ENCODE peak calls at places on chromosomes 3 and 15, in six cellular contexts. M is glutamatergic neuron, F is neural progenitor cell, C is pons, I is substantia nigra, E is SW480. J is an unnamed sample.

GRCh38 chr15:36080759-36081158 is 498.7 kb upstream of the CDIN1 start:
- DNase-seq in C (no peak), M (no peak), E (no peak), F (no peak), I (no peak), J (no peak)

GRCh38 chr15:48993411-48993810 is 29.7 kb upstream of the SHC4 start:
- DNase-seq in F (no peak), C (no peak), M (no peak), E (no peak), I (no peak), J (no peak)

GRCh38 chr3:48077835-48078234 is 61.6 kb upstream of the MAP4 start:
- DNase-seq in C (no peak), E (no peak), I (no peak), M (no peak), F (no peak), J (no peak)

GRCh38 chr15:89428246-89428645 is 68.1 kb downstream of the RHCG start:
- DNase-seq in C (no peak), I (no peak), M (no peak), F (no peak), E (no peak), J (no peak)

GRCh38 chr3:104832530-104832929 is 534.2 kb upstream of the ALCAM start:
- DNase-seq in F (no peak), M (no peak), E (no peak), I (no peak), C (no peak), J (no peak)

GRCh38 chr3:193775421-193776077 is 182.5 kb downstream of the OPA1 start:
- DNase-seq in E (no peak), F (peak; percentile 67), I (no peak), C (no peak), M (no peak), J (peak; percentile 46)

GRCh38 chr15:99963096-99963825 is 230.0 kb upstream of the LYSMD4 start:
- DNase-seq in I (no peak), M (no peak), E (no peak), C (no peak), F (no peak), J (no peak)

GRCh38 chr3:64187065-64187959 is 38.0 kb downstream of the PRICKLE2 start:
- DNase-seq in E (peak; percentile 82), C (peak; percentile 69), F (no peak), I (no peak), M (no peak), J (no peak)

GRCh38 chr3:158679547-158680000 is 7.1 kb upstream of the LXN start:
- DNase-seq in C (no peak), E (no peak), F (no peak), M (no peak), I (no peak), J (no peak)

GRCh38 chr15:88610756-88611231 is 10.3 kb upstream of the AEN start:
- DNase-seq in M (no peak), C (no peak), F (peak; percentile 71), E (peak; percentile 74), I (no peak), J (no peak)

GRCh38 chr3:10707984-10708868 is 107.8 kb upstream of the SLC6A11 start:
- DNase-seq in I (no peak), M (peak; percentile 33), F (peak; percentile 22), C (no peak), E (no peak), J (no peak)

GRCh38 chr3:130894130-130894872 is 417 bp downstream of the ATP2C1 start:
- DNase-seq in E (peak; percentile 35), M (peak; percentile 68), I (peak; percentile 63), C (peak; percentile 73), F (peak; percentile 79), J (peak; percentile 38)

GRCh38 chr3:50617096-50617791 is at the start of gene MAPKAPK3:
- DNase-seq in F (peak; percentile 75), E (no peak), M (peak; percentile 39), C (no peak), I (no peak), J (peak; percentile 73)

GRCh38 chr15:80208758-80209734 is 43.0 kb downstream of the CTXND1 start:
- DNase-seq in C (no peak), E (no peak), I (no peak), M (no peak), F (peak; percentile 13), J (no peak)

GRCh38 chr15:67120839-67121540 is 55.6 kb downstream of the SMAD3 start:
- DNase-seq in I (no peak), C (peak; percentile 53), M (no peak), F (no peak), E (no peak), J (peak; percentile 64)

GRCh38 chr3:15601046-15601398 is 347 bp downstream of the HACL1 start:
- DNase-seq in I (no peak), C (no peak), F (no peak), M (no peak), E (peak; percentile 7), J (no peak)

GRCh38 chr15:42331235-42331634 is 28.1 kb upstream of the CAPN3 start:
- DNase-seq in C (no peak), M (no peak), F (no peak), I (no peak), E (no peak), J (no peak)

GRCh38 chr3:133987933-133988484 is 41.7 kb downstream of the SLCO2A1 start:
- DNase-seq in C (no peak), F (no peak), M (no peak), E (no peak), I (no peak), J (peak; percentile 22)

GRCh38 chr3:134373278-134373941 is 837 bp downstream of the AMOTL2 start:
- DNase-seq in M (peak; percentile 80), I (peak; percentile 56), C (peak; percentile 90), E (peak; percentile 82), F (peak; percentile 97), J (peak; percentile 74)

GRCh38 chr3:62319570-62320243 is 53.6 kb downstream of the FEZF2 start:
- DNase-seq in I (no peak), E (no peak), C (no peak), F (no peak), M (no peak), J (no peak)

GRCh38 chr3:60017631-60018030 is 967.8 kb upstream of the CFAP20DC start:
- DNase-seq in M (no peak), C (no peak), I (no peak), E (peak; percentile 55), F (no peak), J (peak; percentile 4)

GRCh38 chr3:142850395-142851023 is 38.4 kb downstream of the PCOLCE2 start:
- DNase-seq in M (no peak), F (no peak), C (no peak), I (no peak), E (peak; percentile 53), J (no peak)

GRCh38 chr15:58247803-58248503 is 109.8 kb downstream of the AQP9 start:
- DNase-seq in M (no peak), C (peak; percentile 83), E (no peak), F (no peak), I (no peak), J (no peak)

GRCh38 chr15:66017009-66017408 is 147.7 kb downstream of the RAB11A start:
- DNase-seq in E (no peak), C (no peak), F (no peak), M (no peak), I (no peak), J (no peak)

J was measured in small intestine.